ENCODE peak calls at places on chromosomes 16 and 17, in ten cellular contexts. One of them, this sample, is unnamed.

GRCh38 chr17:61235821-61236197 is 163.8 kb upstream of the TBX2 start:
- DNase-seq in endothelial cell: no peak
- DNase-seq in activated CD4-positive, CD25-positive, alpha-beta regulatory T cell treated with anti-CD3 and anti-CD28 coated beads, Interleukin-2, amount 50 U/mL, for 72 hours: no peak
- DNase-seq in NCI-H69: peak; percentile 84
- DNase-seq in GM23338: no peak
- DNase-seq in NCI-H345: no peak
- DNase-seq in DMS153: no peak
- DNase-seq in transverse colon: no peak
- DNase-seq in stimulated activated CD4-positive, alpha-beta T cell treated with anti-CD3 and anti-CD28 coated beads, Interleukin-2, amount 100 ng/mL, for 24 hours: no peak
- DNase-seq in OCI-LY7: no peak
- DNase-seq in this sample: no peak

GRCh38 chr17:42456223-42457106 is 2.2 kb upstream of the ATP6V0A1 start:
- DNase-seq in stimulated activated CD4-positive, alpha-beta T cell treated with anti-CD3 and anti-CD28 coated beads, Interleukin-2, amount 100 ng/mL, for 24 hours: no peak
- DNase-seq in GM23338: no peak
- DNase-seq in OCI-LY7: peak; percentile 76
- DNase-seq in transverse colon: no peak
- DNase-seq in NCI-H69: no peak
- DNase-seq in DMS153: no peak
- DNase-seq in activated CD4-positive, CD25-positive, alpha-beta regulatory T cell treated with anti-CD3 and anti-CD28 coated beads, Interleukin-2, amount 50 U/mL, for 72 hours: no peak
- DNase-seq in endothelial cell: peak; percentile 5
- DNase-seq in NCI-H345: no peak
- DNase-seq in this sample: no peak

GRCh38 chr16:47204736-47205499 is 61.2 kb upstream of the NETO2 start:
- DNase-seq in transverse colon: no peak
- DNase-seq in DMS153: no peak
- DNase-seq in stimulated activated CD4-positive, alpha-beta T cell treated with anti-CD3 and anti-CD28 coated beads, Interleukin-2, amount 100 ng/mL, for 24 hours: no peak
- DNase-seq in NCI-H69: peak; percentile 9
- DNase-seq in GM23338: peak; percentile 2
- DNase-seq in NCI-H345: peak; percentile 0
- DNase-seq in OCI-LY7: no peak
- DNase-seq in endothelial cell: no peak
- DNase-seq in activated CD4-positive, CD25-positive, alpha-beta regulatory T cell treated with anti-CD3 and anti-CD28 coated beads, Interleukin-2, amount 50 U/mL, for 72 hours: no peak
- DNase-seq in this sample: no peak

GRCh38 chr16:19776565-19776964 is 58.5 kb downstream of the IQCK start:
- DNase-seq in DMS153: peak; percentile 11
- DNase-seq in OCI-LY7: no peak
- DNase-seq in transverse colon: no peak
- DNase-seq in stimulated activated CD4-positive, alpha-beta T cell treated with anti-CD3 and anti-CD28 coated beads, Interleukin-2, amount 100 ng/mL, for 24 hours: no peak
- DNase-seq in endothelial cell: no peak
- DNase-seq in activated CD4-positive, CD25-positive, alpha-beta regulatory T cell treated with anti-CD3 and anti-CD28 coated beads, Interleukin-2, amount 50 U/mL, for 72 hours: no peak
- DNase-seq in NCI-H345: no peak
- DNase-seq in NCI-H69: peak; percentile 16
- DNase-seq in GM23338: no peak
- DNase-seq in this sample: no peak

GRCh38 chr16:89367538-89368059 is 122.8 kb downstream of the ANKRD11 start:
- DNase-seq in GM23338: no peak
- DNase-seq in OCI-LY7: no peak
- DNase-seq in NCI-H69: no peak
- DNase-seq in NCI-H345: no peak
- DNase-seq in transverse colon: no peak
- DNase-seq in endothelial cell: no peak
- DNase-seq in stimulated activated CD4-positive, alpha-beta T cell treated with anti-CD3 and anti-CD28 coated beads, Interleukin-2, amount 100 ng/mL, for 24 hours: no peak
- DNase-seq in activated CD4-positive, CD25-positive, alpha-beta regulatory T cell treated with anti-CD3 and anti-CD28 coated beads, Interleukin-2, amount 50 U/mL, for 72 hours: no peak
- DNase-seq in DMS153: no peak
- DNase-seq in this sample: no peak

GRCh38 chr17:70629902-70630301 is 460.6 kb downstream of the KCNJ2 start:
- DNase-seq in transverse colon: no peak
- DNase-seq in NCI-H69: peak; percentile 23
- DNase-seq in GM23338: no peak
- DNase-seq in NCI-H345: no peak
- DNase-seq in OCI-LY7: peak; percentile 7
- DNase-seq in stimulated activated CD4-positive, alpha-beta T cell treated with anti-CD3 and anti-CD28 coated beads, Interleukin-2, amount 100 ng/mL, for 24 hours: no peak
- DNase-seq in DMS153: no peak
- DNase-seq in endothelial cell: no peak
- DNase-seq in activated CD4-positive, CD25-positive, alpha-beta regulatory T cell treated with anti-CD3 and anti-CD28 coated beads, Interleukin-2, amount 50 U/mL, for 72 hours: no peak
- DNase-seq in this sample: no peak

GRCh38 chr17:5897320-5897911 is 172.8 kb upstream of the WSCD1 start:
- DNase-seq in NCI-H69: peak; percentile 40
- DNase-seq in NCI-H345: no peak
- DNase-seq in GM23338: peak; percentile 67
- DNase-seq in stimulated activated CD4-positive, alpha-beta T cell treated with anti-CD3 and anti-CD28 coated beads, Interleukin-2, amount 100 ng/mL, for 24 hours: no peak
- DNase-seq in activated CD4-positive, CD25-positive, alpha-beta regulatory T cell treated with anti-CD3 and anti-CD28 coated beads, Interleukin-2, amount 50 U/mL, for 72 hours: no peak
- DNase-seq in DMS153: no peak
- DNase-seq in transverse colon: no peak
- DNase-seq in endothelial cell: peak; percentile 34
- DNase-seq in OCI-LY7: no peak
- DNase-seq in this sample: no peak

GRCh38 chr16:89138843-89139520 is 32.6 kb upstream of the CDH15 start:
- DNase-seq in NCI-H69: no peak
- DNase-seq in endothelial cell: no peak
- DNase-seq in OCI-LY7: no peak
- DNase-seq in transverse colon: no peak
- DNase-seq in DMS153: no peak
- DNase-seq in GM23338: no peak
- DNase-seq in activated CD4-positive, CD25-positive, alpha-beta regulatory T cell treated with anti-CD3 and anti-CD28 coated beads, Interleukin-2, amount 50 U/mL, for 72 hours: no peak
- DNase-seq in stimulated activated CD4-positive, alpha-beta T cell treated with anti-CD3 and anti-CD28 coated beads, Interleukin-2, amount 100 ng/mL, for 24 hours: no peak
- DNase-seq in NCI-H345: no peak
- DNase-seq in this sample: no peak

GRCh38 chr16:67284699-67285646 is 5.6 kb downstream of the PLEKHG4 start:
- DNase-seq in NCI-H345: peak; percentile 83
- DNase-seq in GM23338: peak; percentile 91
- DNase-seq in DMS153: peak; percentile 77
- DNase-seq in endothelial cell: peak; percentile 62
- DNase-seq in activated CD4-positive, CD25-positive, alpha-beta regulatory T cell treated with anti-CD3 and anti-CD28 coated beads, Interleukin-2, amount 50 U/mL, for 72 hours: no peak
- DNase-seq in OCI-LY7: no peak
- DNase-seq in NCI-H69: peak; percentile 87
- DNase-seq in stimulated activated CD4-positive, alpha-beta T cell treated with anti-CD3 and anti-CD28 coated beads, Interleukin-2, amount 100 ng/mL, for 24 hours: no peak
- DNase-seq in transverse colon: peak; percentile 49
- DNase-seq in this sample: no peak

GRCh38 chr16:47073223-47074155 is 70.3 kb downstream of the NETO2 start:
- DNase-seq in activated CD4-positive, CD25-positive, alpha-beta regulatory T cell treated with anti-CD3 and anti-CD28 coated beads, Interleukin-2, amount 50 U/mL, for 72 hours: no peak
- DNase-seq in endothelial cell: no peak
- DNase-seq in stimulated activated CD4-positive, alpha-beta T cell treated with anti-CD3 and anti-CD28 coated beads, Interleukin-2, amount 100 ng/mL, for 24 hours: no peak
- DNase-seq in transverse colon: peak; percentile 70
- DNase-seq in NCI-H69: peak; percentile 90
- DNase-seq in OCI-LY7: no peak
- DNase-seq in GM23338: no peak
- DNase-seq in DMS153: no peak
- DNase-seq in NCI-H345: no peak
- DNase-seq in this sample: no peak

GRCh38 chr17:40554646-40555295 is 10.5 kb downstream of the CCR7 start:
- DNase-seq in stimulated activated CD4-positive, alpha-beta T cell treated with anti-CD3 and anti-CD28 coated beads, Interleukin-2, amount 100 ng/mL, for 24 hours: no peak
- DNase-seq in OCI-LY7: no peak
- DNase-seq in endothelial cell: no peak
- DNase-seq in NCI-H69: no peak
- DNase-seq in transverse colon: no peak
- DNase-seq in GM23338: no peak
- DNase-seq in activated CD4-positive, CD25-positive, alpha-beta regulatory T cell treated with anti-CD3 and anti-CD28 coated beads, Interleukin-2, amount 50 U/mL, for 72 hours: peak; percentile 34
- DNase-seq in DMS153: no peak
- DNase-seq in NCI-H345: no peak
- DNase-seq in this sample: no peak

GRCh38 chr17:1643293-1643998 is 2.1 kb downstream of the SCARF1 start:
- DNase-seq in activated CD4-positive, CD25-positive, alpha-beta regulatory T cell treated with anti-CD3 and anti-CD28 coated beads, Interleukin-2, amount 50 U/mL, for 72 hours: peak; percentile 50
- DNase-seq in endothelial cell: peak; percentile 41
- DNase-seq in OCI-LY7: peak; percentile 77
- DNase-seq in NCI-H69: peak; percentile 90
- DNase-seq in DMS153: no peak
- DNase-seq in GM23338: peak; percentile 96
- DNase-seq in stimulated activated CD4-positive, alpha-beta T cell treated with anti-CD3 and anti-CD28 coated beads, Interleukin-2, amount 100 ng/mL, for 24 hours: peak; percentile 49
- DNase-seq in transverse colon: peak; percentile 88
- DNase-seq in NCI-H345: peak; percentile 64
- DNase-seq in this sample: peak; percentile 66

GRCh38 chr16:51163366-51163765 is 12.3 kb upstream of the SALL1 start:
- DNase-seq in activated CD4-positive, CD25-positive, alpha-beta regulatory T cell treated with anti-CD3 and anti-CD28 coated beads, Interleukin-2, amount 50 U/mL, for 72 hours: no peak
- DNase-seq in DMS153: no peak
- DNase-seq in OCI-LY7: no peak
- DNase-seq in NCI-H345: no peak
- DNase-seq in transverse colon: no peak
- DNase-seq in NCI-H69: no peak
- DNase-seq in endothelial cell: no peak
- DNase-seq in stimulated activated CD4-positive, alpha-beta T cell treated with anti-CD3 and anti-CD28 coated beads, Interleukin-2, amount 100 ng/mL, for 24 hours: no peak
- DNase-seq in GM23338: no peak
- DNase-seq in this sample: no peak

GRCh38 chr16:10121496-10121895 is 60.7 kb downstream of the GRIN2A start:
- DNase-seq in GM23338: no peak
- DNase-seq in stimulated activated CD4-positive, alpha-beta T cell treated with anti-CD3 and anti-CD28 coated beads, Interleukin-2, amount 100 ng/mL, for 24 hours: no peak
- DNase-seq in DMS153: no peak
- DNase-seq in NCI-H69: no peak
- DNase-seq in transverse colon: no peak
- DNase-seq in endothelial cell: no peak
- DNase-seq in NCI-H345: no peak
- DNase-seq in OCI-LY7: no peak
- DNase-seq in activated CD4-positive, CD25-positive, alpha-beta regulatory T cell treated with anti-CD3 and anti-CD28 coated beads, Interleukin-2, amount 50 U/mL, for 72 hours: no peak
- DNase-seq in this sample: no peak

GRCh38 chr17:35257080-35257701 is 14.3 kb downstream of the SLFN5 start:
- DNase-seq in activated CD4-positive, CD25-positive, alpha-beta regulatory T cell treated with anti-CD3 and anti-CD28 coated beads, Interleukin-2, amount 50 U/mL, for 72 hours: no peak
- DNase-seq in transverse colon: peak; percentile 59
- DNase-seq in OCI-LY7: no peak
- DNase-seq in GM23338: peak; percentile 6
- DNase-seq in DMS153: peak; percentile 83
- DNase-seq in NCI-H345: peak; percentile 74
- DNase-seq in endothelial cell: no peak
- DNase-seq in NCI-H69: peak; percentile 84
- DNase-seq in stimulated activated CD4-positive, alpha-beta T cell treated with anti-CD3 and anti-CD28 coated beads, Interleukin-2, amount 100 ng/mL, for 24 hours: no peak
- DNase-seq in this sample: peak; percentile 89

GRCh38 chr16:11239644-11240632 is 16.1 kb downstream of the SOCS1 start:
- DNase-seq in transverse colon: no peak
- DNase-seq in NCI-H345: no peak
- DNase-seq in activated CD4-positive, CD25-positive, alpha-beta regulatory T cell treated with anti-CD3 and anti-CD28 coated beads, Interleukin-2, amount 50 U/mL, for 72 hours: no peak
- DNase-seq in DMS153: no peak
- DNase-seq in OCI-LY7: no peak
- DNase-seq in GM23338: no peak
- DNase-seq in NCI-H69: no peak
- DNase-seq in stimulated activated CD4-positive, alpha-beta T cell treated with anti-CD3 and anti-CD28 coated beads, Interleukin-2, amount 100 ng/mL, for 24 hours: no peak
- DNase-seq in endothelial cell: no peak
- DNase-seq in this sample: no peak

GRCh38 chr17:51121620-51122472 is 1.2 kb upstream of the SPAG9 start:
- DNase-seq in transverse colon: peak; percentile 93
- DNase-seq in NCI-H345: no peak
- DNase-seq in GM23338: peak; percentile 82
- DNase-seq in activated CD4-positive, CD25-positive, alpha-beta regulatory T cell treated with anti-CD3 and anti-CD28 coated beads, Interleukin-2, amount 50 U/mL, for 72 hours: peak; percentile 76
- DNase-seq in stimulated activated CD4-positive, alpha-beta T cell treated with anti-CD3 and anti-CD28 coated beads, Interleukin-2, amount 100 ng/mL, for 24 hours: peak; percentile 91
- DNase-seq in NCI-H69: peak; percentile 67
- DNase-seq in DMS153: peak; percentile 61
- DNase-seq in OCI-LY7: peak; percentile 21
- DNase-seq in endothelial cell: peak; percentile 72
- DNase-seq in this sample: peak; percentile 84

GRCh38 chr17:5630434-5630833 is 46.1 kb upstream of the NLRP1 start:
- DNase-seq in activated CD4-positive, CD25-positive, alpha-beta regulatory T cell treated with anti-CD3 and anti-CD28 coated beads, Interleukin-2, amount 50 U/mL, for 72 hours: no peak
- DNase-seq in transverse colon: no peak
- DNase-seq in NCI-H345: no peak
- DNase-seq in NCI-H69: no peak
- DNase-seq in OCI-LY7: no peak
- DNase-seq in GM23338: no peak
- DNase-seq in DMS153: no peak
- DNase-seq in stimulated activated CD4-positive, alpha-beta T cell treated with anti-CD3 and anti-CD28 coated beads, Interleukin-2, amount 100 ng/mL, for 24 hours: no peak
- DNase-seq in endothelial cell: no peak
- DNase-seq in this sample: no peak

GRCh38 chr16:27149986-27150385 is 53.3 kb upstream of the KDM8 start:
- DNase-seq in GM23338: no peak
- DNase-seq in stimulated activated CD4-positive, alpha-beta T cell treated with anti-CD3 and anti-CD28 coated beads, Interleukin-2, amount 100 ng/mL, for 24 hours: no peak
- DNase-seq in transverse colon: no peak
- DNase-seq in NCI-H345: no peak
- DNase-seq in NCI-H69: no peak
- DNase-seq in activated CD4-positive, CD25-positive, alpha-beta regulatory T cell treated with anti-CD3 and anti-CD28 coated beads, Interleukin-2, amount 50 U/mL, for 72 hours: no peak
- DNase-seq in DMS153: no peak
- DNase-seq in endothelial cell: no peak
- DNase-seq in OCI-LY7: no peak
- DNase-seq in this sample: no peak

GRCh38 chr17:39143552-39144093 is 7.8 kb downstream of the PLXDC1 start:
- DNase-seq in NCI-H69: no peak
- DNase-seq in GM23338: no peak
- DNase-seq in endothelial cell: no peak
- DNase-seq in NCI-H345: no peak
- DNase-seq in DMS153: no peak
- DNase-seq in OCI-LY7: no peak
- DNase-seq in activated CD4-positive, CD25-positive, alpha-beta regulatory T cell treated with anti-CD3 and anti-CD28 coated beads, Interleukin-2, amount 50 U/mL, for 72 hours: no peak
- DNase-seq in transverse colon: no peak
- DNase-seq in stimulated activated CD4-positive, alpha-beta T cell treated with anti-CD3 and anti-CD28 coated beads, Interleukin-2, amount 100 ng/mL, for 24 hours: no peak
- DNase-seq in this sample: no peak

GRCh38 chr17:17445925-17446665 is 30.7 kb upstream of the MED9 start:
- DNase-seq in endothelial cell: no peak
- DNase-seq in stimulated activated CD4-positive, alpha-beta T cell treated with anti-CD3 and anti-CD28 coated beads, Interleukin-2, amount 100 ng/mL, for 24 hours: no peak
- DNase-seq in NCI-H345: no peak
- DNase-seq in DMS153: peak; percentile 62
- DNase-seq in NCI-H69: peak; percentile 72
- DNase-seq in OCI-LY7: no peak
- DNase-seq in GM23338: no peak
- DNase-seq in transverse colon: peak; percentile 51
- DNase-seq in activated CD4-positive, CD25-positive, alpha-beta regulatory T cell treated with anti-CD3 and anti-CD28 coated beads, Interleukin-2, amount 50 U/mL, for 72 hours: no peak
- DNase-seq in this sample: peak; percentile 13

GRCh38 chr17:29840884-29841283 is 89.1 kb downstream of the SSH2 start:
- DNase-seq in NCI-H69: no peak
- DNase-seq in DMS153: no peak
- DNase-seq in stimulated activated CD4-positive, alpha-beta T cell treated with anti-CD3 and anti-CD28 coated beads, Interleukin-2, amount 100 ng/mL, for 24 hours: no peak
- DNase-seq in GM23338: no peak
- DNase-seq in transverse colon: no peak
- DNase-seq in endothelial cell: no peak
- DNase-seq in activated CD4-positive, CD25-positive, alpha-beta regulatory T cell treated with anti-CD3 and anti-CD28 coated beads, Interleukin-2, amount 50 U/mL, for 72 hours: no peak
- DNase-seq in OCI-LY7: no peak
- DNase-seq in NCI-H345: no peak
- DNase-seq in this sample: no peak

GRCh38 chr16:51035711-51036110 is 115.4 kb downstream of the SALL1 start:
- DNase-seq in NCI-H345: no peak
- DNase-seq in DMS153: no peak
- DNase-seq in endothelial cell: no peak
- DNase-seq in GM23338: no peak
- DNase-seq in activated CD4-positive, CD25-positive, alpha-beta regulatory T cell treated with anti-CD3 and anti-CD28 coated beads, Interleukin-2, amount 50 U/mL, for 72 hours: no peak
- DNase-seq in OCI-LY7: no peak
- DNase-seq in stimulated activated CD4-positive, alpha-beta T cell treated with anti-CD3 and anti-CD28 coated beads, Interleukin-2, amount 100 ng/mL, for 24 hours: no peak
- DNase-seq in NCI-H69: no peak
- DNase-seq in transverse colon: no peak
- DNase-seq in this sample: no peak

GRCh38 chr17:19013806-19014627 is 9.5 kb upstream of the FAM83G start:
- DNase-seq in DMS153: no peak
- DNase-seq in endothelial cell: no peak
- DNase-seq in GM23338: no peak
- DNase-seq in stimulated activated CD4-positive, alpha-beta T cell treated with anti-CD3 and anti-CD28 coated beads, Interleukin-2, amount 100 ng/mL, for 24 hours: no peak
- DNase-seq in NCI-H345: no peak
- DNase-seq in OCI-LY7: no peak
- DNase-seq in NCI-H69: no peak
- DNase-seq in transverse colon: no peak
- DNase-seq in activated CD4-positive, CD25-positive, alpha-beta regulatory T cell treated with anti-CD3 and anti-CD28 coated beads, Interleukin-2, amount 50 U/mL, for 72 hours: no peak
- DNase-seq in this sample: no peak

GRCh38 chr16:30966033-30966619 is 8.6 kb downstream of the SETD1A start:
- DNase-seq in activated CD4-positive, CD25-positive, alpha-beta regulatory T cell treated with anti-CD3 and anti-CD28 coated beads, Interleukin-2, amount 50 U/mL, for 72 hours: no peak
- DNase-seq in transverse colon: no peak
- DNase-seq in endothelial cell: no peak
- DNase-seq in DMS153: no peak
- DNase-seq in GM23338: no peak
- DNase-seq in OCI-LY7: no peak
- DNase-seq in NCI-H69: no peak
- DNase-seq in stimulated activated CD4-positive, alpha-beta T cell treated with anti-CD3 and anti-CD28 coated beads, Interleukin-2, amount 100 ng/mL, for 24 hours: no peak
- DNase-seq in NCI-H345: no peak
- DNase-seq in this sample: no peak

GRCh38 chr17:63855185-63855584 is 12.7 kb upstream of the SMARCD2 start:
- DNase-seq in endothelial cell: no peak
- DNase-seq in NCI-H69: no peak
- DNase-seq in stimulated activated CD4-positive, alpha-beta T cell treated with anti-CD3 and anti-CD28 coated beads, Interleukin-2, amount 100 ng/mL, for 24 hours: no peak
- DNase-seq in transverse colon: no peak
- DNase-seq in DMS153: no peak
- DNase-seq in GM23338: no peak
- DNase-seq in OCI-LY7: no peak
- DNase-seq in NCI-H345: no peak
- DNase-seq in activated CD4-positive, CD25-positive, alpha-beta regulatory T cell treated with anti-CD3 and anti-CD28 coated beads, Interleukin-2, amount 50 U/mL, for 72 hours: no peak
- DNase-seq in this sample: no peak

GRCh38 chr16:71811261-71811803 is 2.7 kb upstream of the AP1G1 start:
- DNase-seq in endothelial cell: no peak
- DNase-seq in OCI-LY7: no peak
- DNase-seq in GM23338: no peak
- DNase-seq in activated CD4-positive, CD25-positive, alpha-beta regulatory T cell treated with anti-CD3 and anti-CD28 coated beads, Interleukin-2, amount 50 U/mL, for 72 hours: no peak
- DNase-seq in DMS153: no peak
- DNase-seq in stimulated activated CD4-positive, alpha-beta T cell treated with anti-CD3 and anti-CD28 coated beads, Interleukin-2, amount 100 ng/mL, for 24 hours: no peak
- DNase-seq in NCI-H69: no peak
- DNase-seq in NCI-H345: no peak
- DNase-seq in transverse colon: no peak
- DNase-seq in this sample: no peak

GRCh38 chr17:72974605-72975232 is 117.8 kb downstream of the SLC39A11 start:
- DNase-seq in endothelial cell: no peak
- DNase-seq in activated CD4-positive, CD25-positive, alpha-beta regulatory T cell treated with anti-CD3 and anti-CD28 coated beads, Interleukin-2, amount 50 U/mL, for 72 hours: no peak
- DNase-seq in stimulated activated CD4-positive, alpha-beta T cell treated with anti-CD3 and anti-CD28 coated beads, Interleukin-2, amount 100 ng/mL, for 24 hours: no peak
- DNase-seq in GM23338: no peak
- DNase-seq in DMS153: no peak
- DNase-seq in NCI-H345: peak; percentile 62
- DNase-seq in NCI-H69: no peak
- DNase-seq in OCI-LY7: no peak
- DNase-seq in transverse colon: peak; percentile 43
- DNase-seq in this sample: peak; percentile 34